ENCODE peak calls at places on chromosomes 5 and 9, in six cellular contexts. One of them, this sample, is unnamed.

GRCh38 chr9:98450486-98450885 is 195.0 kb upstream of the TBC1D2 start:
- DNase-seq in SK-N-SH: no peak
- DNase-seq in HCT116: no peak
- DNase-seq in GM23248: peak
- DNase-seq in MM.1S: no peak
- DNase-seq in PC-3: no peak
- DNase-seq in this sample: no peak

GRCh38 chr9:114156658-114157421 is 1.5 kb downstream of the COL27A1 start:
- DNase-seq in SK-N-SH: peak
- DNase-seq in GM23248: peak
- DNase-seq in PC-3: no peak
- DNase-seq in MM.1S: no peak
- DNase-seq in HCT116: no peak
- DNase-seq in this sample: peak

GRCh38 chr5:91851670-91852069 is 468.6 kb upstream of the ARRDC3 start:
- DNase-seq in SK-N-SH: peak
- DNase-seq in PC-3: no peak
- DNase-seq in HCT116: no peak
- DNase-seq in GM23248: no peak
- DNase-seq in MM.1S: no peak
- DNase-seq in this sample: no peak

GRCh38 chr5:73515232-73515631 is 17.0 kb downstream of the BTF3 start:
- DNase-seq in HCT116: no peak
- DNase-seq in GM23248: no peak
- DNase-seq in MM.1S: no peak
- DNase-seq in SK-N-SH: no peak
- DNase-seq in PC-3: peak
- DNase-seq in this sample: no peak

GRCh38 chr9:85487872-85488271 is 253.9 kb downstream of the AGTPBP1 start:
- DNase-seq in PC-3: no peak
- DNase-seq in SK-N-SH: no peak
- DNase-seq in MM.1S: no peak
- DNase-seq in GM23248: no peak
- DNase-seq in HCT116: no peak
- DNase-seq in this sample: no peak

GRCh38 chr5:171630047-171630669 is 155.5 kb upstream of the SMIM23 start:
- DNase-seq in MM.1S: peak
- DNase-seq in PC-3: peak
- DNase-seq in HCT116: peak
- DNase-seq in GM23248: peak
- DNase-seq in SK-N-SH: peak
- DNase-seq in this sample: peak

GRCh38 chr5:80686757-80687156 is 32.0 kb upstream of the DHFR start:
- DNase-seq in PC-3: peak
- DNase-seq in SK-N-SH: no peak
- DNase-seq in GM23248: peak
- DNase-seq in HCT116: peak
- DNase-seq in MM.1S: no peak
- DNase-seq in this sample: no peak

GRCh38 chr9:18675345-18675744 is 201.4 kb downstream of the ADAMTSL1 start:
- DNase-seq in SK-N-SH: no peak
- DNase-seq in MM.1S: no peak
- DNase-seq in GM23248: peak
- DNase-seq in PC-3: no peak
- DNase-seq in HCT116: no peak
- DNase-seq in this sample: no peak

GRCh38 chr9:33135086-33135958 is 31.8 kb downstream of the B4GALT1 start:
- DNase-seq in PC-3: no peak
- DNase-seq in HCT116: no peak
- DNase-seq in SK-N-SH: no peak
- DNase-seq in GM23248: no peak
- DNase-seq in MM.1S: no peak
- DNase-seq in this sample: no peak

GRCh38 chr9:6907772-6908381 is 150.1 kb downstream of the KDM4C start:
- DNase-seq in GM23248: peak
- DNase-seq in HCT116: peak
- DNase-seq in SK-N-SH: no peak
- DNase-seq in MM.1S: no peak
- DNase-seq in PC-3: peak
- DNase-seq in this sample: no peak

GRCh38 chr9:134407123-134407779 is 81.0 kb downstream of the RXRA start:
- DNase-seq in SK-N-SH: peak
- DNase-seq in GM23248: peak
- DNase-seq in MM.1S: peak
- DNase-seq in HCT116: peak
- DNase-seq in PC-3: peak
- DNase-seq in this sample: peak

GRCh38 chr9:125889122-125889523 is 141.9 kb downstream of the PBX3 start:
- DNase-seq in HCT116: no peak
- DNase-seq in GM23248: peak
- DNase-seq in PC-3: no peak
- DNase-seq in MM.1S: no peak
- DNase-seq in SK-N-SH: peak
- DNase-seq in this sample: peak

GRCh38 chr5:96483878-96484277 is 50.8 kb upstream of the PCSK1 start:
- DNase-seq in SK-N-SH: no peak
- DNase-seq in GM23248: peak
- DNase-seq in HCT116: peak
- DNase-seq in PC-3: peak
- DNase-seq in MM.1S: peak
- DNase-seq in this sample: peak

GRCh38 chr5:61010759-61011460 is 65.9 kb downstream of the NDUFAF2 start:
- DNase-seq in PC-3: peak
- DNase-seq in GM23248: peak
- DNase-seq in HCT116: peak
- DNase-seq in SK-N-SH: no peak
- DNase-seq in MM.1S: no peak
- DNase-seq in this sample: peak

GRCh38 chr5:172441262-172441751 is 13.0 kb downstream of the SH3PXD2B start:
- DNase-seq in GM23248: peak
- DNase-seq in PC-3: no peak
- DNase-seq in HCT116: no peak
- DNase-seq in SK-N-SH: no peak
- DNase-seq in MM.1S: no peak
- DNase-seq in this sample: no peak

GRCh38 chr9:7533376-7534090 is 266.0 kb downstream of the DMAC1 start:
- DNase-seq in MM.1S: no peak
- DNase-seq in PC-3: no peak
- DNase-seq in GM23248: peak
- DNase-seq in HCT116: no peak
- DNase-seq in SK-N-SH: no peak
- DNase-seq in this sample: no peak

GRCh38 chr9:107213561-107214028 is 69.5 kb upstream of the RAD23B start:
- DNase-seq in MM.1S: no peak
- DNase-seq in SK-N-SH: no peak
- DNase-seq in GM23248: peak
- DNase-seq in HCT116: peak
- DNase-seq in PC-3: peak
- DNase-seq in this sample: no peak

GRCh38 chr9:88747768-88748167 is 212.8 kb downstream of the NXNL2 start:
- DNase-seq in HCT116: no peak
- DNase-seq in GM23248: peak
- DNase-seq in SK-N-SH: no peak
- DNase-seq in MM.1S: no peak
- DNase-seq in PC-3: peak
- DNase-seq in this sample: no peak

GRCh38 chr5:97162045-97162444 is 19.6 kb upstream of the LIX1 start:
- DNase-seq in GM23248: peak
- DNase-seq in MM.1S: peak
- DNase-seq in PC-3: peak
- DNase-seq in HCT116: peak
- DNase-seq in SK-N-SH: peak
- DNase-seq in this sample: peak

GRCh38 chr5:154273028-154273617 is 82.6 kb downstream of the GALNT10 start:
- DNase-seq in SK-N-SH: no peak
- DNase-seq in PC-3: no peak
- DNase-seq in HCT116: no peak
- DNase-seq in GM23248: no peak
- DNase-seq in MM.1S: peak
- DNase-seq in this sample: no peak

GRCh38 chr5:33275921-33276705 is 164.7 kb upstream of the TARS1 start:
- DNase-seq in SK-N-SH: no peak
- DNase-seq in GM23248: peak
- DNase-seq in MM.1S: no peak
- DNase-seq in PC-3: no peak
- DNase-seq in HCT116: no peak
- DNase-seq in this sample: no peak

GRCh38 chr5:168934186-168934585 is 355.0 kb upstream of the PANK3 start:
- DNase-seq in HCT116: no peak
- DNase-seq in PC-3: no peak
- DNase-seq in SK-N-SH: no peak
- DNase-seq in GM23248: peak
- DNase-seq in MM.1S: no peak
- DNase-seq in this sample: no peak

GRCh38 chr9:76415731-76416130 is 21.5 kb upstream of the RFK start:
- DNase-seq in GM23248: no peak
- DNase-seq in PC-3: no peak
- DNase-seq in HCT116: no peak
- DNase-seq in MM.1S: no peak
- DNase-seq in SK-N-SH: no peak
- DNase-seq in this sample: no peak

GRCh38 chr5:120479066-120479465 is 15.0 kb downstream of the PRR16 start:
- DNase-seq in SK-N-SH: no peak
- DNase-seq in GM23248: no peak
- DNase-seq in HCT116: no peak
- DNase-seq in MM.1S: no peak
- DNase-seq in PC-3: no peak
- DNase-seq in this sample: no peak

DNA sequence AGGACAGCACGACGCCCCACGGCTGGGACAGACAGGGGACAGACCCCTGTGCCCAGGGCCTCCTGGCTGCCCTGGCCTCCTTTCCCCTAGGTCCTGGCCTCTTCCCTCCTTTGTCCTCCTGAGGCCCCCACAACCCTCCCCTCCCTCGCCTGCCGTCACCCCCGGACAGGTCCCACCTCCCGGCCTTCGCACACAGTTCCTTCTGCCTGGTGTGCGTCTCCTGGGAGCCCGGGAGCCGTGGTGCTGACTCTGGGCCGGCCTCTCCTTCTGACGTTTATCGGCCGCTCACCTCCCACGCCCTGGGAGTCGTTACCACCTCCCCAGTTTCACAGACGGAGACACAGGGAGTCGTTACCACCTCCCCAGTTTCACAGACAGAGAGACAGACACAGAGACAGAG is 25.1 kb upstream of the NOTCH1 start:
- DNase-seq in SK-N-SH: no peak
- DNase-seq in HCT116: no peak
- DNase-seq in PC-3: no peak
- DNase-seq in MM.1S: no peak
- DNase-seq in GM23248: no peak
- DNase-seq in this sample: no peak
- H3K27ac ChIP-seq in SK-N-SH: no peak
- H3K27ac ChIP-seq in HCT116: no peak
- H3K27ac ChIP-seq in PC-3: no peak
- H3K27ac ChIP-seq in MM.1S: no peak
- H3K27ac ChIP-seq in GM23248: no peak
- H3K27ac ChIP-seq in this sample: peak

GRCh38 chr9:99693888-99694287 is 127.8 kb upstream of the NR4A3 start:
- DNase-seq in GM23248: peak
- DNase-seq in HCT116: no peak
- DNase-seq in PC-3: no peak
- DNase-seq in SK-N-SH: no peak
- DNase-seq in MM.1S: no peak
- DNase-seq in this sample: no peak

GRCh38 chr9:99694393-99694792 is 127.3 kb upstream of the NR4A3 start:
- DNase-seq in MM.1S: no peak
- DNase-seq in HCT116: no peak
- DNase-seq in SK-N-SH: no peak
- DNase-seq in PC-3: no peak
- DNase-seq in GM23248: no peak
- DNase-seq in this sample: no peak

DNA sequence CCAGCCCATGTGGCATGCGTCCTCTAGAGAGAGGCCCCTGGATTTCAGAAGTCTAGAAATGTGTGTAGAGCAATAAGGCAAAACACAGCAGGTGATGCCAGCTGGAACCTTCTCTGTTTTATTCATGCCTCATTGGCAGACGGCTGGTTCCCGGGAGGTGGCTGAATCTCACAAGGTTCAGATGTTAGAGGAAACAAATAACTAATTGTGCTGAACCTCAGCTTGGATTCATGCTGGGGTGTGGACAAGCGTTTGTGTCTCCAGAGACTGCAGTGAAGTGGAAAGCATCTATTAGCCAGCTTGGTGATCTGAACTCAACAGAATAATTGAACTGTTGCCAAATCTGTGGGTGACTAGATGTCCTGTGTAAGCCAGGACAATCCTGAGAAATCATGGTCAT is 131.1 kb upstream of the NR4A3 start:
- DNase-seq in SK-N-SH: no peak
- DNase-seq in PC-3: no peak
- DNase-seq in GM23248: no peak
- DNase-seq in MM.1S: no peak
- DNase-seq in HCT116: no peak
- DNase-seq in this sample: peak
- TF ChIP-seq EZH2phosphoT487 in SK-N-SH: no peak
- TF ChIP-seq EZH2phosphoT487 in PC-3: no peak
- TF ChIP-seq EZH2phosphoT487 in GM23248: no peak
- TF ChIP-seq EZH2phosphoT487 in MM.1S: no peak
- TF ChIP-seq EZH2phosphoT487 in HCT116: no peak
- TF ChIP-seq EZH2phosphoT487 in this sample: no peak

GRCh38 chr5:150152636-150153462 is 2.8 kb downstream of the PDGFRB start:
- DNase-seq in SK-N-SH: peak
- DNase-seq in HCT116: no peak
- DNase-seq in MM.1S: no peak
- DNase-seq in PC-3: no peak
- DNase-seq in GM23248: peak
- DNase-seq in this sample: no peak

GRCh38 chr5:150155258-150156032 is at the start of gene PDGFRB:
- DNase-seq in PC-3: no peak
- DNase-seq in MM.1S: peak
- DNase-seq in SK-N-SH: peak
- DNase-seq in GM23248: peak
- DNase-seq in HCT116: no peak
- DNase-seq in this sample: peak

GRCh38 chr5:150153957-150154617 is 1.6 kb downstream of the PDGFRB start:
- DNase-seq in PC-3: no peak
- DNase-seq in HCT116: no peak
- DNase-seq in SK-N-SH: no peak
- DNase-seq in GM23248: peak
- DNase-seq in MM.1S: no peak
- DNase-seq in this sample: peak

GRCh38 chr5:150154618-150155134 is 969 bp downstream of the PDGFRB start:
- DNase-seq in GM23248: peak
- DNase-seq in MM.1S: no peak
- DNase-seq in SK-N-SH: no peak
- DNase-seq in PC-3: no peak
- DNase-seq in HCT116: no peak
- DNase-seq in this sample: no peak

GRCh38 chr5:150153483-150153882 is 2.2 kb downstream of the PDGFRB start:
- DNase-seq in HCT116: no peak
- DNase-seq in SK-N-SH: no peak
- DNase-seq in GM23248: no peak
- DNase-seq in MM.1S: no peak
- DNase-seq in PC-3: no peak
- DNase-seq in this sample: no peak
- H3K9ac ChIP-seq in HCT116: no peak
- H3K9ac ChIP-seq in SK-N-SH: no peak
- H3K9ac ChIP-seq in GM23248: peak
- H3K9ac ChIP-seq in MM.1S: no peak
- H3K9ac ChIP-seq in PC-3: no peak
- H3K9ac ChIP-seq in this sample: no peak

GRCh38 chr9:127664324-127664677 is 42.5 kb upstream of the CFAP157 start:
- DNase-seq in MM.1S: no peak
- DNase-seq in HCT116: no peak
- DNase-seq in PC-3: no peak
- DNase-seq in GM23248: no peak
- DNase-seq in SK-N-SH: no peak
- DNase-seq in this sample: no peak
- H3K27ac ChIP-seq in MM.1S: no peak
- H3K27ac ChIP-seq in HCT116: no peak
- H3K27ac ChIP-seq in PC-3: no peak
- H3K27ac ChIP-seq in GM23248: no peak
- H3K27ac ChIP-seq in SK-N-SH: peak
- H3K27ac ChIP-seq in this sample: no peak